ENCODE peak calls at places on chromosomes 7 and 10, in nine cellular contexts. V is hepatocyte; N is CD4-positive, CD25-positive, alpha-beta regulatory T cell; F is breast epithelium; U is MM.1S; P is AG04450; A is transverse colon; T is lower lobe of right lung; K is astrocyte. X is an unnamed sample.

GRCh38 chr7:67937717-67938191 is 941.1 kb downstream of the TYW1 start:
- DNase-seq in A (no peak), F (peak; percentile 49), T (peak; percentile 47), V (peak; percentile 60), K (peak; percentile 98), N (no peak), P (no peak), U (no peak), X (no peak)

GRCh38 chr7:30911561-30911969 is at the start of gene AQP1:
- DNase-seq in U (no peak), F (peak; percentile 65), K (peak; percentile 40), V (peak; percentile 83), N (no peak), P (no peak), T (peak; percentile 91), A (peak; percentile 83), X (no peak)

GRCh38 chr7:91912500-91912899 is 28.2 kb upstream of the AKAP9 start:
- DNase-seq in K (peak; percentile 77), A (no peak), N (no peak), U (no peak), F (no peak), T (no peak), V (no peak), P (no peak), X (no peak)

GRCh38 chr7:102085223-102085772 is 201.4 kb upstream of the SH2B2 start:
- DNase-seq in T (no peak), U (no peak), K (no peak), F (no peak), V (no peak), A (no peak), N (no peak), P (no peak), X (no peak)

GRCh38 chr10:131573256-131574215 is 262.0 kb upstream of the TCERG1L start:
- DNase-seq in A (no peak), N (no peak), K (no peak), T (no peak), U (no peak), F (peak; percentile 11), V (no peak), P (no peak), X (no peak)

GRCh38 chr7:134434701-134435100 is 24.2 kb downstream of the AKR1B1 start:
- DNase-seq in P (no peak), F (no peak), U (no peak), T (no peak), A (no peak), K (no peak), V (no peak), N (no peak), X (no peak)

GRCh38 chr7:45239486-45239885 is 81.9 kb downstream of the RAMP3 start:
- DNase-seq in A (no peak), U (no peak), T (no peak), P (peak; percentile 2), V (no peak), K (peak; percentile 69), N (no peak), F (no peak), X (no peak)

GRCh38 chr10:76788093-76788811 is 849.4 kb downstream of the KCNMA1 start:
- DNase-seq in K (no peak), N (no peak), F (no peak), A (no peak), V (no peak), U (no peak), T (no peak), P (no peak), X (no peak)

GRCh38 chr7:151018421-151019129 is 5.7 kb downstream of the ATG9B start:
- DNase-seq in P (no peak), V (peak; percentile 68), K (no peak), T (no peak), N (peak; percentile 62), A (no peak), F (no peak), U (no peak), X (no peak)

GRCh38 chr7:120985839-120986238 is 2.7 kb upstream of the CPED1 start:
- DNase-seq in K (no peak), F (no peak), V (no peak), T (no peak), U (no peak), N (no peak), A (no peak), P (no peak), X (no peak)

GRCh38 chr10:43202657-43203490 is 64.0 kb downstream of the RASGEF1A start:
- DNase-seq in U (no peak), A (peak; percentile 46), P (no peak), N (no peak), K (no peak), T (peak; percentile 75), F (peak; percentile 13), V (peak; percentile 55), X (peak; percentile 52)

GRCh38 chr10:61923210-61924024 is 21.9 kb downstream of the ARID5B start:
- DNase-seq in P (no peak), A (no peak), U (no peak), N (no peak), T (no peak), F (no peak), V (no peak), K (peak; percentile 83), X (no peak)

GRCh38 chr10:31770307-31770902 is 158.2 kb downstream of the ARHGAP12 start:
- DNase-seq in P (no peak), F (no peak), T (peak; percentile 60), A (peak; percentile 55), K (no peak), N (peak; percentile 63), U (peak; percentile 40), V (peak; percentile 52), X (peak; percentile 47)

GRCh38 chr7:107446531-107446930 is 23.3 kb upstream of the GPR22 start:
- DNase-seq in V (no peak), K (peak; percentile 53), N (no peak), F (no peak), A (no peak), U (no peak), T (no peak), P (no peak), X (no peak)
- H3K27ac ChIP-seq in V (no peak overlapping the region), K (peak overlapping the region; percentile 18), N (no peak overlapping the region), F (no peak overlapping the region), A (no peak overlapping the region), U (no peak overlapping the region), T (no peak overlapping the region), P (no peak overlapping the region), X (no peak overlapping the region)

GRCh38 chr10:103679096-103679790 is 176.1 kb downstream of the SH3PXD2A start:
- DNase-seq in F (no peak), U (no peak), V (no peak), A (peak; percentile 50), N (no peak), P (no peak), T (no peak), K (peak; percentile 33), X (no peak)

GRCh38 chr10:103676058-103676785 is 179.2 kb downstream of the SH3PXD2A start:
- DNase-seq in T (no peak), A (no peak), K (peak; percentile 52), F (peak; percentile 91), U (no peak), V (peak; percentile 59), P (no peak), N (no peak), X (no peak)

GRCh38 chr10:103677486-103677885 is 177.9 kb downstream of the SH3PXD2A start:
- DNase-seq in P (no peak), K (no peak), F (no peak), V (no peak), N (no peak), A (no peak), T (no peak), U (no peak), X (no peak)

GRCh38 chr10:103678104-103678526 is 177.3 kb downstream of the SH3PXD2A start:
- DNase-seq in T (peak; percentile 68), K (peak; percentile 90), U (peak; percentile 92), P (peak; percentile 99), F (peak; percentile 63), N (peak; percentile 91), V (peak; percentile 94), A (peak; percentile 87), X (peak; percentile 95)

GRCh38 chr10:103676851-103677417 is 178.4 kb downstream of the SH3PXD2A start:
- DNase-seq in T (no peak), A (no peak), U (no peak), V (no peak), N (no peak), K (peak; percentile 99), P (peak; percentile 79), F (peak; percentile 73), X (no peak)
- H3K27ac ChIP-seq in T (peak overlapping the region; percentile 67), A (peak overlapping the region; percentile 82), U (no peak overlapping the region), V (peak overlapping the region; percentile 97), N (peak overlapping the region; percentile 90), K (peak overlapping the region; percentile 91), P (peak overlapping the region; percentile 100), F (peak overlapping the region; percentile 98), X (no peak overlapping the region)

DNA sequence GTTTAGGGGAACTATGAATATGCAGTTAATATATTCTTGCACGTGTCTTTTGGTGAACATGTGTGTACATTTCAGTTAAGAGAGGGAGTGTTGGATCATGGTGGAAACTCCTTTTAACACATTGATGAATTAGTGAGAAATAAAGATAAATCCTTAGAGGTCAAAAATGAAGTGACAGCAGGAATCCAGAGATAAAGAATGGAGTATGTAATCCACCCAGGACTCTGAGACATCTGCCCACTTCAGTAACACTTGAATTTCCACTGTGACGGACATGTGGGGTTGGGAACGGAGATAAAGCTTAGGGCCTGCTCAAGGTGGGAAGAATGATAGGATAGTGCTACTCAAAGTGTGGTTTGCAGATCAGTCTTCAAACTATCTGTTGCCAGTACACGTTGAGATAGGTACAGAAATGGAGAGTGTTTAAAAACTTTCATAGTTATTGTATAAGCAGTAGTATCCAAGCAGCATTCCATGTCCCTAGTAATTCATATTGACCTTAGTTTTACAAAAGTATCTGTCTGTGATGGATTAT is 6.6 kb upstream of the RELN start:
- DNase-seq in K (no peak), P (no peak), A (no peak), T (no peak), U (no peak), V (no peak), N (no peak), F (no peak), X (no peak)
- H3K27ac ChIP-seq in K (no peak overlapping the region), P (no peak overlapping the region), A (no peak overlapping the region), T (no peak overlapping the region), U (no peak overlapping the region), V (no peak overlapping the region), N (no peak overlapping the region), F (no peak overlapping the region), X (no peak overlapping the region)

GRCh38 chr7:64314493-64315020 is 796 bp downstream of the ZNF736 start:
- DNase-seq in U (no peak), K (no peak), V (no peak), T (no peak), F (no peak), N (no peak), A (no peak), P (no peak), X (peak; percentile 26)

GRCh38 chr7:64312826-64313225 is 935 bp upstream of the ZNF736 start:
- DNase-seq in U (no peak), P (no peak), A (no peak), K (no peak), N (no peak), V (no peak), T (no peak), F (no peak), X (no peak)

GRCh38 chr7:64308019-64308275 is 5.8 kb upstream of the ZNF736 start:
- DNase-seq in K (no peak), U (no peak), P (no peak), A (peak; percentile 19), V (no peak), N (no peak), F (no peak), T (no peak), X (peak; percentile 29)

GRCh38 chr7:64310426-64310825 is 3.3 kb upstream of the ZNF736 start:
- DNase-seq in K (no peak), V (no peak), N (no peak), P (no peak), A (no peak), T (no peak), U (no peak), F (no peak), X (no peak)

GRCh38 chr7:64313740-64314491 is at the start of gene ZNF736:
- DNase-seq in V (no peak), U (peak; percentile 89), N (peak; percentile 89), F (peak; percentile 92), K (peak; percentile 90), T (peak; percentile 93), P (peak; percentile 78), A (peak; percentile 91), X (peak; percentile 96)
- H3K27ac ChIP-seq in V (no peak within 1 kb of the TSS), U (peak within 1 kb of the TSS; percentile 45), N (peak within 1 kb of the TSS; percentile 72), F (peak within 1 kb of the TSS; percentile 90), K (peak within 1 kb of the TSS; percentile 93), T (peak within 1 kb of the TSS; percentile 82), P (peak within 1 kb of the TSS; percentile 82), A (peak within 1 kb of the TSS; percentile 66), X (peak within 1 kb of the TSS; percentile 72)